ENCODE peak calls at places on chromosomes 6 and 20, in nine cellular contexts. G is foreskin fibroblast, W is IMR-90, H is heart left ventricle, P is left ventricle myocardium inferior, R is body of pancreas, D is heart right ventricle, S is HFF-Myc, I is fibroblast of lung. Z is an unnamed sample.

GRCh38 chr20:16518068-16518783 is 55.0 kb downstream of the KIF16B start:
- DNase-seq in G (peak), W (peak), H (peak), P (no peak), R (peak), D (no peak), S (no peak), I (peak), Z (no peak)

GRCh38 chr20:6299451-6299850 is 176.6 kb upstream of the FERMT1 start:
- DNase-seq in G (no peak), W (no peak), H (no peak), P (no peak), R (no peak), D (no peak), S (no peak), I (peak), Z (no peak)

GRCh38 chr6:118284736-118285360 is 263.2 kb upstream of the PLN start:
- DNase-seq in G (peak), W (peak), H (no peak), P (no peak), R (no peak), D (no peak), S (no peak), I (peak), Z (no peak)

GRCh38 chr6:33848498-33848897 is 44.7 kb upstream of the MLN start:
- DNase-seq in G (no peak), W (no peak), H (no peak), P (no peak), R (no peak), D (no peak), S (no peak), I (no peak), Z (no peak)

GRCh38 chr6:44660561-44661220 is 273.2 kb downstream of the CDC5L start:
- DNase-seq in G (peak), W (no peak), H (no peak), P (no peak), R (no peak), D (no peak), S (peak), I (peak), Z (no peak)

GRCh38 chr6:92757926-92758325 is 661.4 kb downstream of the EPHA7 start:
- DNase-seq in G (no peak), W (no peak), H (no peak), P (no peak), R (no peak), D (no peak), S (no peak), I (no peak), Z (no peak)

GRCh38 chr6:126385536-126385935 is 45.6 kb downstream of the CENPW start:
- DNase-seq in G (no peak), W (no peak), H (no peak), P (no peak), R (no peak), D (no peak), S (no peak), I (no peak), Z (no peak)

GRCh38 chr20:44342240-44342639 is 5.4 kb downstream of the R3HDML start:
- DNase-seq in G (peak), W (peak), H (no peak), P (no peak), R (no peak), D (no peak), S (no peak), I (peak), Z (no peak)

GRCh38 chr6:113591896-113592827 is 265.0 kb upstream of the MARCKS start:
- DNase-seq in G (peak), W (peak), H (peak), P (no peak), R (peak), D (no peak), S (no peak), I (peak), Z (no peak)

GRCh38 chr20:63750807-63751470 is 11.4 kb downstream of the SLC2A4RG start:
- DNase-seq in G (no peak), W (no peak), H (no peak), P (no peak), R (no peak), D (no peak), S (no peak), I (no peak), Z (peak)

GRCh38 chr6:134352786-134353480 is 35.0 kb upstream of the SGK1 start:
- DNase-seq in G (peak), W (peak), H (no peak), P (no peak), R (no peak), D (no peak), S (no peak), I (peak), Z (no peak)

GRCh38 chr6:161435426-161436065 is 161.7 kb upstream of the AGPAT4 start:
- DNase-seq in G (peak), W (no peak), H (no peak), P (no peak), R (no peak), D (no peak), S (no peak), I (peak), Z (no peak)

GRCh38 chr20:64041781-64042771 is 6.1 kb downstream of the C20orf204 start:
- DNase-seq in G (peak), W (no peak), H (no peak), P (no peak), R (no peak), D (no peak), S (no peak), I (no peak), Z (no peak)

GRCh38 chr6:67353861-67354260 is 1281.2 kb upstream of the ADGRB3 start:
- DNase-seq in G (no peak), W (no peak), H (no peak), P (no peak), R (no peak), D (no peak), S (no peak), I (no peak), Z (no peak)

GRCh38 chr20:50866036-50866685 is 65.1 kb downstream of the ADNP start:
- DNase-seq in G (no peak), W (peak), H (no peak), P (no peak), R (no peak), D (no peak), S (no peak), I (no peak), Z (no peak)

GRCh38 chr20:4299773-4300172 is 284.4 kb upstream of the RNF24 start:
- DNase-seq in G (peak), W (no peak), H (no peak), P (no peak), R (no peak), D (no peak), S (peak), I (no peak), Z (no peak)

GRCh38 chr20:35598899-35599775 is 16.5 kb upstream of the SPAG4 start:
- DNase-seq in G (no peak), W (no peak), H (no peak), P (no peak), R (peak), D (no peak), S (no peak), I (no peak), Z (no peak)

GRCh38 chr6:136317023-136317649 is 27.5 kb upstream of the BCLAF1 start:
- DNase-seq in G (peak), W (peak), H (peak), P (no peak), R (peak), D (no peak), S (peak), I (peak), Z (no peak)

GRCh38 chr6:17334265-17334664 is 53.1 kb downstream of the RBM24 start:
- DNase-seq in G (peak), W (peak), H (no peak), P (no peak), R (no peak), D (no peak), S (no peak), I (peak), Z (no peak)

GRCh38 chr20:41002842-41003142 is 25.8 kb upstream of the TOP1 start:
- DNase-seq in G (no peak), W (no peak), H (no peak), P (no peak), R (no peak), D (no peak), S (no peak), I (no peak), Z (no peak)

GRCh38 chr6:80186082-80186481 is 79.6 kb downstream of the BCKDHB start:
- DNase-seq in G (no peak), W (no peak), H (no peak), P (no peak), R (no peak), D (no peak), S (no peak), I (no peak), Z (no peak)

GRCh38 chr6:152472325-152472724 is 164.8 kb downstream of the SYNE1 start:
- DNase-seq in G (peak), W (no peak), H (no peak), P (no peak), R (no peak), D (no peak), S (no peak), I (peak), Z (no peak)

GRCh38 chr6:11042750-11043551 is 1.2 kb downstream of the ELOVL2 start:
- DNase-seq in G (peak), W (peak), H (no peak), P (no peak), R (no peak), D (no peak), S (no peak), I (peak), Z (no peak)

GRCh38 chr6:42368156-42368555 is 83.6 kb downstream of the TRERF1 start:
- DNase-seq in G (no peak), W (no peak), H (no peak), P (no peak), R (no peak), D (no peak), S (no peak), I (no peak), Z (no peak)

GRCh38 chr6:127176175-127176574 is 57.7 kb downstream of the RSPO3 start:
- DNase-seq in G (peak), W (no peak), H (no peak), P (no peak), R (no peak), D (no peak), S (no peak), I (peak), Z (no peak)

GRCh38 chr20:53950031-53950430 is 120.4 kb downstream of the BCAS1 start:
- DNase-seq in G (no peak), W (peak), H (no peak), P (no peak), R (no peak), D (no peak), S (no peak), I (peak), Z (no peak)

GRCh38 chr6:37013516-37014491 is 8.3 kb downstream of the FGD2 start:
- DNase-seq in G (no peak), W (no peak), H (no peak), P (no peak), R (no peak), D (no peak), S (no peak), I (no peak), Z (no peak)

GRCh38 chr6:29769336-29769735 is 46.1 kb downstream of the HLA-F start:
- DNase-seq in G (no peak), W (no peak), H (no peak), P (no peak), R (no peak), D (no peak), S (no peak), I (no peak), Z (no peak)

GRCh38 chr6:106556368-106556960 is 72.8 kb downstream of the RTN4IP1 start:
- DNase-seq in G (peak), W (peak), H (no peak), P (no peak), R (no peak), D (no peak), S (no peak), I (peak), Z (no peak)

GRCh38 chr20:54132612-54133433 is 41.0 kb downstream of the CYP24A1 start:
- DNase-seq in G (peak), W (peak), H (no peak), P (no peak), R (no peak), D (no peak), S (peak), I (peak), Z (no peak)

GRCh38 chr6:221531-222349 is 70.5 kb upstream of the DUSP22 start:
- DNase-seq in G (peak), W (peak), H (no peak), P (no peak), R (no peak), D (no peak), S (no peak), I (peak), Z (no peak)

GRCh38 chr6:90294989-90295853 is 1.4 kb downstream of the BACH2 start:
- DNase-seq in G (peak), W (peak), H (peak), P (peak), R (peak), D (peak), S (no peak), I (peak), Z (peak)

GRCh38 chr6:90297124-90297865 is 652 bp upstream of the BACH2 start:
- DNase-seq in G (no peak), W (no peak), H (no peak), P (no peak), R (no peak), D (no peak), S (no peak), I (no peak), Z (no peak)

GRCh38 chr6:90295854-90296345 is 743 bp downstream of the BACH2 start:
- DNase-seq in G (peak), W (peak), H (peak), P (peak), R (peak), D (peak), S (peak), I (peak), Z (peak)

GRCh38 chr6:90297866-90298381 is 1.3 kb upstream of the BACH2 start:
- DNase-seq in G (no peak), W (no peak), H (no peak), P (no peak), R (no peak), D (no peak), S (no peak), I (no peak), Z (no peak)

DNA sequence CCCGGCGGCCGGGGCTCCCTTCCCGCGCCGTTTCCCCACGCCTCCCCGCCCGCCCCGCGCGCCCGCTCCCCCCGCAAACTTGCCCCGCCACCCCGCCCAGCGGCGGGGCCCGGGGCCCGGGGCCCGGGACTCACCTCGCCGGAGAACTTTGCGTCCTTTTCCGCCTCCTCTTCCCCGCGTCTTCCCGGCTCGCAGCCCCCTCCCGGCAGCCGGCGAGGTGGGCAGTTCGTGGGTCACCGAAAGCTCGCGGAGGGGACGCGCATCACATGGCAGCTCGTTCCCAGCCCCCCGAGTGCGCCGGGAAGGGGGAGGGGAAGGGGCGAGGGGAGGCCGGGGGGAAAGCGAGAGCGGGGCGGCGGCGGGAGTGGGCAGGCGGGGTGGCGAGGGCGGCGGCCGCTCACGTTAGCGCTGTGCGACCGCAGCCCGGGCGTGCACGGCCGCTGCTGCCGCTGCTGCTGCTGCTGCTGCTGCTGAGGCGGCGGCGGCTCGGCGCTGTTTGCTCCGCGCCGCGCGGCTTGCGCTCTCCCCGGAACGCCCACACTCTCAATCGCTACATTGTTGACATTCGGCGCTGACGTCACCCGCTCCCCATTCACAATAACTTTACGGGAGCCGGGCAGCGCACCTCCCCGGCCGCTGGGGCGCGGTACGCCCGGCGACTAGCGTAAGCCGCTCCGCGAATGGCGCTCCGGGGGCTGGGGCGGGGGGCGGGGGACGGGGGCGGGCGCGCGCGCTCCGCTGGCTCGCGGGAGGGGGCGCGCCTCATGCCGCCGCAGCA is at the start of gene BACH2:
- DNase-seq in G (peak), W (peak), H (peak), P (peak), R (peak), D (peak), S (peak), I (peak), Z (peak)
- TF ChIP-seq CTCF in G (no peak), W (peak), H (no peak), P (peak), R (peak), D (no peak), S (no peak), I (peak), Z (no peak)

DNA sequence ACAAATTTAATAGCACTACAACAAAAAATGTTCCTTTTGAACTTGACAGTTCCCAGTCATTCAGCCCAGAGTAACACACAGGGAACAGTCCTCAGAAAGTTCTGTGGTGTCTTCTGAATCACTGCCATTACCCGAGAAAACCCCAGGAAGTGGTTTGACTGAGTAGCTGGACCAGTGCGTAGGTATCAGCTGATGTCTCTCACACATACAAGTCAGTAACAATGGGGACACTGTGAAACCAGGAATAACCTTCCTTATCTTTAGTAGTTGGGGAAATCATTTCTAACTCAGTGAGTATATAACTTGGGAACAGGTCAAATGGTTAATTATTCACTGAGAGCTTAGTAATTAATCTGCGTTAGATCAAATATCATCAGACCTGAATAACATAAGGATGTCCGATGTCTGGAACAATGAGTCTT is 73.1 kb downstream of the HIVEP2 start:
- DNase-seq in G (peak), W (peak), H (peak), P (no peak), R (peak), D (no peak), S (peak), I (peak), Z (no peak)
- H3K4me3 ChIP-seq in G (no peak), W (no peak), H (no peak), P (peak), R (no peak), D (no peak), S (no peak), I (no peak), Z (no peak)

DNA sequence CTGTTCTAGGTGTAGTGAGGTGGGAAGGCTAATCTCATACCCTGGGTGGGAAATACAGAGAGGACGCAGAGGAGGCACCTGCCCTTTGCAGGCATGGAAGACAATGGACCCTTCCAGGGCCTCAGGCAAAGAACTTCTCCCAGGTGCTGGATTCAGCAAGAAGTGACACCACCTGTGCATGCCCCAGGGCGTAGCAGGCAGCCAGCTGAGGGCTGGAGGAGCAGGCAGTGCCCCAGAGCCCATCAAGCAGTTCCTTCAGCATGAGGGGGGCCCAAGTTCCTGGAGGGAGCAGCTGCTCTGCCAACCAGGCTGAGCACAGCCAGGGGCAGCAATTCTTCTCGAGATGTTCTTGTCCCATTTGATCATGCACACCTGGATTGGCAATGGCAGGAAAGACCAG is 170.3 kb upstream of the PDE10A start:
- DNase-seq in G (no peak), W (no peak), H (no peak), P (no peak), R (no peak), D (no peak), S (no peak), I (no peak), Z (no peak)
- TF ChIP-seq CTCF in G (no peak), W (no peak), H (no peak), P (no peak), R (no peak), D (no peak), S (no peak), I (no peak), Z (no peak)

GRCh38 chr6:157014871-157015270 is 237.7 kb downstream of the ARID1B start:
- DNase-seq in G (no peak), W (no peak), H (no peak), P (no peak), R (no peak), D (no peak), S (no peak), I (no peak), Z (no peak)

GRCh38 chr6:157017861-157018260 is 240.7 kb downstream of the ARID1B start:
- DNase-seq in G (no peak), W (peak), H (no peak), P (no peak), R (no peak), D (no peak), S (no peak), I (no peak), Z (no peak)

GRCh38 chr6:157017022-157017421 is 239.8 kb downstream of the ARID1B start:
- DNase-seq in G (no peak), W (no peak), H (no peak), P (no peak), R (no peak), D (no peak), S (no peak), I (no peak), Z (no peak)

GRCh38 chr6:157012355-157012754 is 235.2 kb downstream of the ARID1B start:
- DNase-seq in G (no peak), W (no peak), H (no peak), P (no peak), R (no peak), D (no peak), S (no peak), I (no peak), Z (no peak)

DNA sequence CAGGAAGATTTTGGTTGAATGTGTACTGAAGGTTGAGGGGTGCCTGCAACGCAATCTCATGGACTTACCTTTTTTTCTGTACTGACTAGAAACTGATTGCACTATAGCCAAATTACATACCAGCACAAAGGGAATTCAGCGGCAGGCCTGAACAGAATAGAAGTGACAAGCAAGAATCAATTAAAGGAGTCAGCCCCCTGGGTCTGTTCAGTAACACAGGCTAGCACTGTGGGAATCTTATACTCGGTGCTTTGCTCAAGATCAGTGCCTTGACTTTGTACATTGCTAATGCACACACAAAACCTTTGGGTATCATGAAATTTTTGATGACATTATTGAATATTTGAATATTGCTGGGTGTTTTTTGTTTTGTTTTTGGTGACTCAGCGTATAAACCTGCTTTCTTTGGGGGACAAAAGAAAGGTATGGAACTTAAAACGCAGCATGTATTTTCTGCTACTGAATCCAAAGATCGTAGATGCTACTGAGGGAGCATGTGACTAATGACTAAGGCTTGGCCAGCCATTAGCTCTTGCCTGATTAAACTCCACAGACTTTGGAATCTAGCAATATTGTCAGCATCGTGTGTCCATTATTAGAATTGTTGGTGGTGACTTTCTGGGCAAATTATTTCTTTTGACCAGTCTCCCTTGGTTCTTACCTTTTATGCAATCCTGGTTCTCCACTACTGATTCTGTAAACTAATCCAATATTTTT is 236.6 kb downstream of the ARID1B start:
- DNase-seq in G (no peak), W (no peak), H (no peak), P (no peak), R (no peak), D (no peak), S (no peak), I (peak), Z (no peak)
- H3K4me3 ChIP-seq in G (no peak), W (no peak), H (no peak), P (no peak), R (no peak), D (no peak), S (no peak), I (no peak), Z (no peak)

GRCh38 chr6:3825331-3825831 is 23.8 kb upstream of the FAM50B start:
- DNase-seq in G (peak), W (peak), H (peak), P (peak), R (peak), D (peak), S (no peak), I (peak), Z (peak)
- TF ChIP-seq CTCF in G (peak), W (peak), H (peak), P (peak), R (no peak), D (peak), S (peak), I (peak), Z (no peak)